ENCODE peak calls at places on chromosomes 7 and 10, in seven cellular contexts. E is HS-27A; H is adrenal gland; Z is amniotic stem cell; Q is AG10803; O is activated T-helper 1 cell treated with anti-CD3 and anti-CD28 coated beads, Interleukin-2, amount 50 U/mL, for 16 hours; J is T1000. P is an unnamed sample.

GRCh38 chr10:112394475-112394875 is 20.6 kb downstream of the ACSL5 start:
- DNase-seq in E (no peak), H (no peak), Z (no peak), Q (no peak), O (no peak), J (no peak), P (no peak)

GRCh38 chr10:115710136-115710535 is 562.9 kb downstream of the GFRA1 start:
- DNase-seq in E (no peak), H (no peak), Z (no peak), Q (no peak), O (no peak), J (no peak), P (no peak)

GRCh38 chr10:60919551-60919950 is 24.4 kb downstream of the RHOBTB1 start:
- DNase-seq in E (no peak), H (no peak), Z (no peak), Q (no peak), O (no peak), J (no peak), P (no peak)

GRCh38 chr7:71735961-71736556 is 604.1 kb downstream of the GALNT17 start:
- DNase-seq in E (peak), H (peak), Z (peak), Q (peak), O (no peak), J (peak), P (no peak)

GRCh38 chr7:76293407-76293901 is 9.0 kb upstream of the HSPB1 start:
- DNase-seq in E (no peak), H (no peak), Z (no peak), Q (no peak), O (no peak), J (no peak), P (no peak)

GRCh38 chr10:106515206-106515790 is 649.2 kb downstream of the SORCS1 start:
- DNase-seq in E (no peak), H (no peak), Z (no peak), Q (no peak), O (no peak), J (no peak), P (no peak)

GRCh38 chr10:21452203-21452602 is 73.3 kb downstream of the SKIDA1 start:
- DNase-seq in E (no peak), H (no peak), Z (no peak), Q (peak), O (no peak), J (no peak), P (no peak)

GRCh38 chr10:121709674-121710073 is 111.4 kb upstream of the FGFR2 start:
- DNase-seq in E (no peak), H (no peak), Z (no peak), Q (no peak), O (no peak), J (no peak), P (no peak)

GRCh38 chr7:1103009-1103788 is 15.3 kb downstream of the GPER1 start:
- DNase-seq in E (no peak), H (no peak), Z (no peak), Q (no peak), O (no peak), J (no peak), P (peak)

GRCh38 chr7:139828880-139829653 is at the start of gene TBXAS1:
- DNase-seq in E (no peak), H (no peak), Z (no peak), Q (no peak), O (no peak), J (no peak), P (peak)